ENCODE peak calls at places on chromosomes 2 and 18, in four cellular contexts. Z is activated naive CD4-positive, alpha-beta T cell; G is GM10248; V is nucleus accumbens. C is an unnamed sample.
A peak's percentile ranks its signal among the peaks of the same experiment; 100 is the strongest.

GRCh38 chr2:9201185-9201891 is 5.3 kb upstream of the ASAP2 start:
- DNase-seq in Z (no peak), G (no peak), V (no peak), C (no peak)

GRCh38 chr2:226850024-226850423 is 14.2 kb downstream of the RHBDD1 start:
- DNase-seq in Z (no peak), G (no peak), V (no peak), C (no peak)

GRCh38 chr2:218516614-218517013 is 51.5 kb downstream of the USP37 start:
- DNase-seq in Z (no peak), G (no peak), V (no peak), C (no peak)

GRCh38 chr18:48514786-48515185 is 24.0 kb upstream of the CTIF start:
- DNase-seq in Z (no peak), G (no peak), V (no peak), C (no peak)

GRCh38 chr2:223563462-223563861 is 38.7 kb downstream of the SCG2 start:
- DNase-seq in Z (no peak), G (no peak), V (no peak), C (no peak)

GRCh38 chr2:37282746-37283145 is 41.9 kb downstream of the PRKD3 start:
- DNase-seq in Z (no peak), G (no peak), V (no peak), C (no peak)

GRCh38 chr2:38692636-38693318 is 26.9 kb downstream of the GALM start:
- DNase-seq in Z (no peak), G (no peak), V (no peak), C (no peak)

GRCh38 chr2:127007652-127008051 is 99.3 kb downstream of the BIN1 start:
- DNase-seq in Z (no peak), G (no peak), V (no peak), C (no peak)

GRCh38 chr18:61738488-61738887 is 154.3 kb downstream of the RNF152 start:
- DNase-seq in Z (no peak), G (no peak), V (no peak), C (no peak)

GRCh38 chr2:39666489-39667141 is 898 bp downstream of the TMEM178A start:
- DNase-seq in Z (no peak), G (no peak), V (no peak), C (peak; percentile 34)

GRCh38 chr2:207253946-207254345 is 88.2 kb upstream of the KLF7 start:
- DNase-seq in Z (no peak), G (no peak), V (no peak), C (no peak)

GRCh38 chr2:19038096-19039015 is 320.1 kb downstream of the OSR1 start:
- DNase-seq in Z (no peak), G (no peak), V (no peak), C (no peak)

GRCh38 chr2:200705305-200705985 is 106.3 kb upstream of the BZW1 start:
- DNase-seq in Z (no peak), G (no peak), V (no peak), C (no peak)

GRCh38 chr18:43195421-43195820 is 79.9 kb upstream of the RIT2 start:
- DNase-seq in Z (no peak), G (no peak), V (no peak), C (no peak)

GRCh38 chr2:237195396-237196119 is 109.9 kb downstream of the COPS8 start:
- DNase-seq in Z (no peak), G (no peak), V (no peak), C (no peak)

GRCh38 chr2:37143986-37144385 is 12.8 kb downstream of the EIF2AK2 start:
- DNase-seq in Z (no peak), G (no peak), V (no peak), C (no peak)

GRCh38 chr18:57060814-57061213 is 86.1 kb upstream of the BOD1L2 start:
- DNase-seq in Z (no peak), G (no peak), V (no peak), C (no peak)